ENCODE peak calls at places on chromosomes 16 and 17, in four cellular contexts. M is activated T-helper 1 cell treated with Interleukin-2 at 50 U/mL for 16 hours, C is H1, R is HEK293T. H is an unnamed sample.

GRCh38 chr16:48169896-48170295 is 14.1 kb upstream of the ABCC12 start:
- DNase-seq in R (no peak), C (no peak), M (no peak), H (no peak)

GRCh38 chr17:76772842-76773521 is 35.1 kb downstream of the MFSD11 start:
- DNase-seq in M (peak; percentile 16), C (no peak), R (no peak), H (no peak)

GRCh38 chr17:80738406-80738805 is 193.8 kb downstream of the RPTOR start:
- DNase-seq in M (no peak), R (no peak), C (no peak), H (no peak)

GRCh38 chr17:9669551-9670008 is 24.3 kb downstream of the USP43 start:
- DNase-seq in C (no peak), R (no peak), M (no peak), H (no peak)

GRCh38 chr16:3879258-3879886 is 1.1 kb downstream of the CREBBP start:
- DNase-seq in R (no peak), C (no peak), M (peak; percentile 4), H (no peak)

GRCh38 chr17:82234211-82235055 is 5.6 kb downstream of the SLC16A3 start:
- DNase-seq in C (no peak), M (no peak), R (no peak), H (no peak)

GRCh38 chr17:65013613-65014391 is 42.7 kb downstream of the GNA13 start:
- DNase-seq in R (no peak), M (no peak), C (no peak), H (no peak)

GRCh38 chr17:30234954-30235353 is 543 bp downstream of the SLC6A4 start:
- DNase-seq in C (no peak), M (no peak), R (no peak), H (no peak)

GRCh38 chr17:61294286-61294685 is 105.4 kb upstream of the TBX2 start:
- DNase-seq in M (no peak), C (no peak), R (no peak), H (no peak)

H was measured in NT2/D1.